ENCODE peak calls at places on chromosomes 3 and 15, in five cellular contexts. I is adrenal gland; W is cardiac muscle cell; X is CD8-positive, alpha-beta T cell; T is IMR-90. A is an unnamed sample. For H3K4me1 and H3K27me3, the result is how much of the 10 kb centered on the place peaks cover.

GRCh38 chr3:36738701-36739100 is 25.7 kb downstream of the DCLK3 start:
- DNase-seq in I (peak), W (peak), X (no peak), T (no peak), A (no peak)

GRCh38 chr3:37859908-37860199 is 1.8 kb upstream of the CTDSPL start:
- DNase-seq in I (no peak), W (no peak), X (no peak), T (no peak), A (no peak)

GRCh38 chr15:101489633-101490407 is at the start of gene PCSK6:
- DNase-seq in I (no peak), W (peak), X (no peak), T (no peak), A (no peak)

GRCh38 chr3:139292933-139293664 is 50.7 kb upstream of the MRPS22 start:
- DNase-seq in I (no peak), W (no peak), X (no peak), T (peak), A (no peak)

GRCh38 chr15:29102911-29103824 is 166.5 kb downstream of the NSMCE3 start:
- DNase-seq in I (peak), W (no peak), X (no peak), T (no peak), A (no peak)

GRCh38 chr15:52695146-52695545 is 16.0 kb upstream of the ATOSA start:
- DNase-seq in I (no peak), W (no peak), X (no peak), T (no peak), A (no peak)

GRCh38 chr3:16103472-16103871 is 71.0 kb upstream of the GALNT15 start:
- DNase-seq in I (no peak), W (no peak), X (no peak), T (peak), A (no peak)

GRCh38 chr15:56371495-56372147 is 6.4 kb downstream of the TEX9 start:
- DNase-seq in I (no peak), W (no peak), X (no peak), T (no peak), A (no peak)

GRCh38 chr3:46368569-46368968 is 2.2 kb upstream of the CCR5 start:
- DNase-seq in I (peak), W (peak), X (peak), T (no peak), A (peak)

GRCh38 chr15:83947156-83947555 is 288.4 kb upstream of the GOLGA6L4 start:
- DNase-seq in I (no peak), W (no peak), X (no peak), T (no peak), A (no peak)

GRCh38 chr3:100796556-100796955 is 87.3 kb downstream of the TFG start:
- DNase-seq in I (no peak), W (peak), X (no peak), T (peak), A (no peak)

GRCh38 chr3:120497318-120497717 is 46.5 kb upstream of the FSTL1 start:
- DNase-seq in I (no peak), W (no peak), X (no peak), T (peak), A (no peak)

GRCh38 chr3:24472358-24472757 is 22.3 kb downstream of the THRB start:
- DNase-seq in I (no peak), W (no peak), X (no peak), T (no peak), A (no peak)

GRCh38 chr15:36777941-36778340 is 198.5 kb downstream of the CDIN1 start:
- DNase-seq in I (no peak), W (no peak), X (no peak), T (peak), A (no peak)

GRCh38 chr3:196757876-196758739 is 18.5 kb downstream of the PAK2 start:
- DNase-seq in I (peak), W (no peak), X (no peak), T (peak), A (no peak)

GRCh38 chr15:72936691-72937679 is 115.3 kb upstream of the NEO1 start:
- DNase-seq in I (no peak), W (no peak), X (no peak), T (no peak), A (no peak)

GRCh38 chr3:194330579-194330978 is 20.5 kb downstream of the CPN2 start:
- DNase-seq in I (peak), W (no peak), X (no peak), T (peak), A (no peak)

GRCh38 chr15:80484312-80484981 is 80.3 kb downstream of the ARNT2 start:
- DNase-seq in I (no peak), W (no peak), X (no peak), T (peak), A (no peak)

GRCh38 chr3:98901465-98902174 is at the start of gene DCBLD2:
- DNase-seq in I (peak), W (peak), X (peak), T (peak), A (peak)

GRCh38 chr3:141305436-141305835 is 62.9 kb upstream of the ZBTB38 start:
- DNase-seq in I (no peak), W (no peak), X (no peak), T (peak), A (no peak)

GRCh38 chr3:141625506-141625905 is 112.6 kb upstream of the RNF7 start:
- DNase-seq in I (peak), W (no peak), X (no peak), T (peak), A (no peak)

GRCh38 chr3:50248387-50248786 is 12.4 kb downstream of the GNAI2 start:
- DNase-seq in I (no peak), W (no peak), X (no peak), T (no peak), A (no peak)

GRCh38 chr15:92833493-92834271 is 66.4 kb upstream of the CHD2 start:
- DNase-seq in I (no peak), W (no peak), X (no peak), T (no peak), A (no peak)

GRCh38 chr3:138118863-138119766 is 3.7 kb upstream of the DZIP1L start:
- DNase-seq in I (peak), W (peak), X (peak), T (peak), A (peak)

GRCh38 chr3:81268526-81268925 is 492.9 kb downstream of the GBE1 start:
- DNase-seq in I (no peak), W (no peak), X (no peak), T (no peak), A (no peak)

GRCh38 chr3:99562138-99562537 is 76.3 kb upstream of the COL8A1 start:
- DNase-seq in I (peak), W (peak), X (no peak), T (peak), A (no peak)

GRCh38 chr3:186953011-186953487 is 22.7 kb downstream of the ST6GAL1 start:
- DNase-seq in I (no peak), W (no peak), X (no peak), T (peak), A (no peak)

GRCh38 chr3:156448300-156448699 is 106.6 kb downstream of the SSR3 start:
- DNase-seq in I (no peak), W (peak), X (peak), T (peak), A (no peak)

GRCh38 chr15:69576035-69576526 is 123.5 kb downstream of the RPLP1 start:
- DNase-seq in I (peak), W (peak), X (peak), T (no peak), A (peak)

GRCh38 chr3:100158877-100159563 is 44.7 kb upstream of the FILIP1L start:
- DNase-seq in I (peak), W (no peak), X (no peak), T (no peak), A (no peak)

GRCh38 chr3:134008630-134009156 is 21.0 kb downstream of the SLCO2A1 start:
- DNase-seq in I (no peak), W (no peak), X (no peak), T (peak), A (no peak)

GRCh38 chr3:20336572-20336971 is 150.6 kb upstream of the SGO1 start:
- DNase-seq in I (no peak), W (no peak), X (no peak), T (no peak), A (no peak)

GRCh38 chr15:70286110-70286806 is 188.5 kb upstream of the TLE3 start:
- DNase-seq in I (no peak), W (peak), X (no peak), T (no peak), A (peak)

DNA sequence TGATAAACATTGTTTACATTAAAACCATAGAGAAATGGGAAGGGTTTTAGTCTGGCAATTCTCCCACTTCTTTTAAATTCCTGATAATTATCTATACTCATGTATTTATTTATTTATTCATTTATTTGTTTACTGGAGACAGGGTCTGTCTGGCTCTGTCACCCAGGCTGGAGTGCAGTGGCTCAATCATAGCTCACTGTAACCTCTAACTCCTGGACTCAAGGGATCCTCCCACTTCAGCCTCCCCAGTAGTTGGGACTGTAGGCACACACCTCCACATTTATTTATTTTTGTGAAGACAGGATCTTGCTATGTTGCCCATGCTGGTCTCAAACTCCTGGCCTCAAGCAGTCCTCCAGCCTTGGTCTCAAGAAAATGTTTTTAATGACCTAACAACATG is 2.5 kb upstream of the AEN start:
- DNase-seq in I (no peak), W (no peak), X (no peak), T (no peak), A (no peak)
- H3K4me1 ChIP-seq in I (under half), W (under half), X (under half), T (under half), A (under half)

GRCh38 chr15:43280996-43281395 is 14.3 kb upstream of the TGM5 start:
- DNase-seq in I (no peak), W (no peak), X (no peak), T (no peak), A (no peak)
- H3K27me3 ChIP-seq in I (under half), W (under half), X (under half), T (half or more), A (under half)

DNA sequence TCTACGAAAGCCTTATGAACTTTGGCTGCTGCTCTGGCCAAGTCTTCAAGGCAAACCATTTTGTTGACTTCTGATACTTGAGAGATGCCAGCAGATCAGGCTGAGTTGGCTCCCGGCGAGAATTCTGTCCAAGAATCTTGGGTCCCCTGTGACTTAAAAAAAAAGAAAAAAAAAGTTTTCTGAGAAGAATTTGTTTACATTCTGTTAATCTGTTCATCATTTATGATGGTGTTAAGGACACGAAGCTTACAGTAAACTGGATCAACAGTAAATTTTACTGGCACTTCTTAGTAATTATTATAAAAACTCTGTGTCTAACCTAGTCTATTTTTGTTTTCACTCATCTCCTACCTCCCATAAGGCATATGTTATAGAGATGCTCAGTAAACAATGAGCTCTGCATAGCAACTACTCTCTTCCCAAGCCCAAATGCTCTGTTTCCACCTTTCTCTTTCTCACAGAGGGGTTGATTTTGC is 320.9 kb upstream of the RASGRP1 start:
- DNase-seq in I (no peak), W (no peak), X (no peak), T (no peak), A (no peak)
- H3K4me3 ChIP-seq in I (no peak), W (no peak), X (no peak), T (peak), A (no peak)

GRCh38 chr3:63980019-63980418 is 43.3 kb downstream of the PSMD6 start:
- DNase-seq in I (no peak), W (no peak), X (no peak), T (no peak), A (no peak)
- H3K4me1 ChIP-seq in I (under half), W (under half), X (half or more), T (under half), A (under half)

GRCh38 chr15:95286316-95286880 is 1044.1 kb upstream of the NR2F2 start:
- DNase-seq in I (no peak), W (no peak), X (no peak), T (no peak), A (no peak)

GRCh38 chr15:95284933-95285401 is 1045.5 kb upstream of the NR2F2 start:
- DNase-seq in I (no peak), W (peak), X (no peak), T (peak), A (no peak)

GRCh38 chr15:95284487-95284886 is 1046.0 kb upstream of the NR2F2 start:
- DNase-seq in I (no peak), W (no peak), X (no peak), T (no peak), A (no peak)

GRCh38 chr15:95287774-95288173 is 1042.7 kb upstream of the NR2F2 start:
- DNase-seq in I (no peak), W (no peak), X (no peak), T (peak), A (no peak)

GRCh38 chr15:95286911-95287769 is 1043.4 kb upstream of the NR2F2 start:
- DNase-seq in I (no peak), W (no peak), X (no peak), T (peak), A (no peak)
- H3K27me3 ChIP-seq in I (under half), W (under half), X (under half), T (under half), A (under half)

DNA sequence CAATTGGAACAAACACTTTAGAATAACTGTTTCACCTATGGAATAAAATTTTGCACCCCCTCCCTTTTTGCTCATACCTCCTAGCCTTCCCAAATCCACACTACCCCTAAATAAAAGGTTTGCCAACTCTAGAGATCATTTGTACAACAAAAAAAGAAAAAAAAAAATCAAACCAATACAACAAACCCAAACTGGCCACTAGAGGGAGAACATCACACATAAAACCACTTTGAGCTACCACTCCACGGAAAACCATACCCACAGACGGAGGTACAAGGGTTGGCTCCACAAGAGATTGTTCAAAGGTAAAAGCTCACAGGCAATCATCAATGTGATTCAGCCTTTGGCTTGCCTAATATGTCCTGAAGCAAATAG is 47.6 kb downstream of the SETMAR start:
- DNase-seq in I (peak), W (peak), X (peak), T (peak), A (no peak)
- H3K4me3 ChIP-seq in I (no peak), W (no peak), X (peak), T (no peak), A (no peak)

GRCh38 chr15:40338041-40338657 is 2.6 kb downstream of the CCDC9B start:
- DNase-seq in I (peak), W (peak), X (peak), T (peak), A (peak)

GRCh38 chr15:40338921-40339620 is 1.7 kb downstream of the CCDC9B start:
- DNase-seq in I (no peak), W (no peak), X (no peak), T (peak), A (no peak)

GRCh38 chr15:40339621-40339945 is 1.2 kb downstream of the CCDC9B start:
- DNase-seq in I (no peak), W (no peak), X (no peak), T (no peak), A (no peak)

GRCh38 chr15:40340740-40341400 is at the start of gene CCDC9B:
- DNase-seq in I (peak), W (peak), X (no peak), T (peak), A (peak)

DNA sequence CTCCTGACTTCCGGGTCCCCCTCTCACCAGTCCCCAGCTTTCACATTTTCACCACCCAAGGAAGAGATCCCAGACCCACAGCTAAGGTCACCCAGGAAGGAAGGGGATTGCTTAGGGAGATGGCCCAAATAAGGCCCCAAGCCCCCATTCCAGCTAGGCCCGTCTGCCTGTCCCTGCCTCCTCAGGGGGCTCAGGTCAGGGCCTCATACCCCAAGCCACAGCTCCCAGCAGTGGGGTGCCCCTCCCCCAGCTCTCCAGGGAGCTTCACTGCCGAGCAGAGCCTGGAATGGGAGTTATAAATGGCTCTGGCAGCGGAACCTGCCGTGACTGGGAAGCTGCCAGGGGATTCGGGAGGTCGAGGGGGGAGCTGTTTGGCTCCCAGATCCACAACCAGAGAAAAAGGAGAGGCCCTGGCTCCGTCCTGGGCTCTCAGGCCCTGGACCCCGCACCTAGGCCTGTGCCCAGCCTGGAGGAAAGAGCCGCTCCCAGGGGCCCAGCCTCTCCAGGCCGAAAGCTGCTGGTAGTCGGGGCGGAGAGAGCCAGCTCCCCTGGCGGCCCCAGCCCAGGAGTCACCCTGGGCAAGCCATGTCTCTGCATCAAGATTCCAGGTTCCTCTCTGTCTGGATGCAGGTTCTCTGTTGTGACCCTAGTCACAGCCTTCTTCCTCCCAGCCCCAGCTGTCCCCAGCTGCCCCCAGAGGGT is 550 bp downstream of the CCDC9B start:
- DNase-seq in I (peak), W (peak), X (no peak), T (peak), A (no peak)
- H3K4me1 ChIP-seq in I (under half), W (under half), X (under half), T (under half), A (under half)

GRCh38 chr3:158105710-158106438 is at the start of gene SHOX2:
- DNase-seq in I (peak), W (no peak), X (no peak), T (peak), A (no peak)
- H3K27me3 ChIP-seq in I (half or more), W (half or more), X (half or more), T (half or more), A (under half)

GRCh38 chr3:160108357-160108756 is 116.9 kb upstream of the C3orf80 start:
- DNase-seq in I (no peak), W (no peak), X (no peak), T (no peak), A (no peak)
- H3K4me3 ChIP-seq in I (no peak), W (no peak), X (no peak), T (no peak), A (no peak)

GRCh38 chr15:74394090-74394846 is 26.8 kb upstream of the CYP11A1 start:
- DNase-seq in I (no peak), W (no peak), X (no peak), T (no peak), A (no peak)
- H3K4me1 ChIP-seq in I (under half), W (under half), X (under half), T (under half), A (under half)